ENCODE peak calls at places on chromosomes 1 and 21, in six cellular contexts. L is astrocyte; C is prostate gland; Y is AG04450; H is effector memory CD4-positive, alpha-beta T cell; V is tibial artery. I is an unnamed sample. For H3K9me3, the result is how much of the 10 kb centered on the place peaks cover.

GRCh38 chr1:74467786-74468377 is 44.5 kb downstream of the LRRC53 start:
- DNase-seq in C (no peak), H (no peak), Y (no peak), V (no peak), L (no peak), I (no peak)

GRCh38 chr1:83769594-83770321 is 229.2 kb downstream of the TTLL7 start:
- DNase-seq in Y (no peak), H (no peak), L (no peak), C (no peak), V (no peak), I (no peak)

GRCh38 chr1:232432313-232432712 is 197.6 kb downstream of the SIPA1L2 start:
- DNase-seq in C (no peak), H (no peak), Y (no peak), L (no peak), V (no peak), I (no peak)

GRCh38 chr1:94258873-94259331 is 21.5 kb upstream of the ARHGAP29 start:
- DNase-seq in L (peak), V (peak), H (no peak), C (peak), Y (peak), I (no peak)

GRCh38 chr1:201714542-201715276 is 114.2 kb upstream of the IPO9 start:
- DNase-seq in C (no peak), L (peak), V (peak), H (no peak), Y (peak), I (no peak)

GRCh38 chr1:41599912-41600311 is 115.4 kb upstream of the EDN2 start:
- DNase-seq in H (no peak), L (no peak), Y (no peak), C (no peak), V (no peak), I (no peak)

GRCh38 chr1:36481091-36481490 is 1.6 kb downstream of the CSF3R start:
- DNase-seq in H (no peak), Y (no peak), C (no peak), V (no peak), L (no peak), I (no peak)

GRCh38 chr1:64624859-64625258 is 120.0 kb upstream of the RAVER2 start:
- DNase-seq in L (peak), C (no peak), Y (no peak), H (no peak), V (no peak), I (no peak)

GRCh38 chr1:39671793-39672550 is at the start of gene NT5C1A:
- DNase-seq in H (no peak), V (no peak), L (no peak), C (no peak), Y (no peak), I (no peak)

GRCh38 chr1:8666394-8667167 is 150.9 kb downstream of the RERE start:
- DNase-seq in H (no peak), Y (no peak), L (no peak), C (no peak), V (no peak), I (no peak)

GRCh38 chr1:19038096-19038495 is 81.6 kb upstream of the IFFO2 start:
- DNase-seq in Y (no peak), C (no peak), H (no peak), V (no peak), L (no peak), I (no peak)

GRCh38 chr1:112803906-112804762 is 89.0 kb upstream of the PPM1J start:
- DNase-seq in Y (peak), H (no peak), V (peak), L (peak), C (peak), I (no peak)

GRCh38 chr21:44802396-44803153 is 955 bp upstream of the UBE2G2 start:
- DNase-seq in C (no peak), L (no peak), V (no peak), Y (no peak), H (no peak), I (no peak)

GRCh38 chr1:6384962-6385672 is 8.4 kb downstream of the ACOT7 start:
- DNase-seq in V (no peak), H (no peak), C (peak), Y (no peak), L (no peak), I (no peak)

GRCh38 chr1:21490774-21491482 is 18.3 kb upstream of the ALPL start:
- DNase-seq in Y (no peak), C (no peak), L (peak), V (no peak), H (no peak), I (no peak)

GRCh38 chr1:44811714-44812151 is 3.4 kb downstream of the BTBD19 start:
- DNase-seq in C (no peak), L (peak), V (peak), H (no peak), Y (peak), I (no peak)

GRCh38 chr1:21335750-21336168 is 45.5 kb upstream of the ECE1 start:
- DNase-seq in V (no peak), L (no peak), H (no peak), Y (no peak), C (no peak), I (no peak)

GRCh38 chr1:55309786-55310516 is 94.8 kb upstream of the USP24 start:
- DNase-seq in Y (no peak), C (no peak), H (no peak), V (no peak), L (no peak), I (no peak)

GRCh38 chr1:168763031-168763430 is 34.0 kb upstream of the DPT start:
- DNase-seq in V (no peak), L (peak), Y (no peak), C (no peak), H (no peak), I (no peak)

GRCh38 chr1:193767891-193768290 is 581.5 kb upstream of the B3GALT2 start:
- DNase-seq in C (no peak), Y (no peak), H (no peak), V (no peak), L (no peak), I (no peak)

GRCh38 chr1:5585256-5585655 is 407.0 kb downstream of the NPHP4 start:
- DNase-seq in L (no peak), Y (no peak), H (no peak), V (no peak), C (no peak), I (no peak)

GRCh38 chr1:150233359-150234308 is 2.3 kb downstream of the ANP32E start:
- DNase-seq in C (peak), V (peak), Y (no peak), H (no peak), L (no peak), I (no peak)

GRCh38 chr1:33426906-33427305 is 4.0 kb downstream of the PHC2 start:
- DNase-seq in V (no peak), C (no peak), Y (no peak), L (no peak), H (no peak), I (no peak)

GRCh38 chr1:94801919-94802546 is 18.1 kb upstream of the SLC44A3 start:
- DNase-seq in C (peak), V (no peak), H (no peak), L (peak), Y (peak), I (no peak)

GRCh38 chr1:163922743-163923186 is 601.0 kb downstream of the NUF2 start:
- DNase-seq in Y (no peak), H (no peak), L (no peak), V (no peak), C (no peak), I (no peak)

GRCh38 chr1:188782220-188782841 is 1695.3 kb downstream of the BRINP3 start:
- DNase-seq in Y (peak), L (peak), V (no peak), H (no peak), C (no peak), I (no peak)

GRCh38 chr1:217713223-217713622 is 82.1 kb downstream of the SPATA17 start:
- DNase-seq in V (no peak), Y (no peak), C (no peak), H (no peak), L (peak), I (no peak)

DNA sequence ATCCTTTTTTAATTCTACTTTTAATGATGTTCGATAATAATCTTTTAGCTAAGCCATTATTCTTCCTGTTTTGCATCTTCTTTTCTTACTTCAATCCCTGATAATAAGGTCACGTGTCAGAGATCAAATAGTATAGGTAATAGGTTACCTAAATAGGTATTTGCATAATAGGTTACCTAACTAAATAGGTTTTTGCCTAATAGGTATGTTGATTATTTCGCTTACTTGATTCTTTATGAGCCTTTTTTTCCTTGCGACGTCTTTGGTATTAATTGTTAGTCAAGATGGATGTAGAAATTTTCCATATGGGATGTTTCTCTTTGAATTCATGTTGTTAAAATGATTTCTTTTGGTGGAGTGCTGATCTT is 2.5 kb downstream of the GGPS1 start:
- DNase-seq in V (no peak), Y (no peak), C (no peak), H (no peak), L (no peak), I (no peak)
- H3K4me3 ChIP-seq in V (no peak), Y (no peak), C (no peak), H (peak), L (no peak), I (no peak)

DNA sequence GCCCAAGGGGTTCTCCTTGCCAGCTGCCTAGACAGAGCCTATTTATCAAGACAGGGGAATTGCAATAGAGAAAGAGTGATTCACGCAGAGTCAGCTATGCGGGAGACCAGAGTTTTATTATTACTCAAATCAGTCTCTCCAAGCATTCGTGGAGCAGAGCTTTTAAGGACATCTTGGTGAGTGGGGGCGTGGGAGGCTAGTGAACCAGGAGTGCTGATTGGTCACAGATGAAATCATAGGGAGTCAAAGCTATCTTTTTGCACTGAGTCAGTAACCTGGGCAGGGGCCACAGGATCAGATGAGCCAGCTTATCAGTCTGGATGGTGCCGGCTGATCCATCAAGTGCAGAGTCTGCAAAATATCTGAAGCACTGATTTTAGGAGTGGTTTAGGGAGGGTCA is 64.8 kb upstream of the MRPS6 start:
- DNase-seq in V (no peak), C (no peak), L (peak), H (no peak), Y (no peak), I (no peak)
- H3K9me3 ChIP-seq in V (under half), C (under half), L (under half), H (under half), Y (under half), I (under half)

GRCh38 chr1:13570924-13571323 is 12.7 kb upstream of the PDPN start:
- DNase-seq in L (no peak), C (no peak), H (no peak), V (no peak), Y (no peak), I (no peak)
- H3K4me3 ChIP-seq in L (no peak), C (no peak), H (no peak), V (no peak), Y (no peak), I (no peak)

GRCh38 chr21:9756677-9757076 is 764.7 kb upstream of the TPTE start:
- DNase-seq in C (no peak), V (no peak), Y (no peak), L (no peak), H (no peak), I (no peak)

GRCh38 chr21:9758888-9759287 is 762.5 kb upstream of the TPTE start:
- DNase-seq in L (no peak), C (no peak), H (no peak), V (no peak), Y (no peak), I (no peak)

GRCh38 chr21:9753943-9754342 is 767.4 kb upstream of the TPTE start:
- DNase-seq in Y (no peak), H (no peak), V (no peak), L (no peak), C (no peak), I (no peak)

GRCh38 chr21:9758141-9758540 is 763.2 kb upstream of the TPTE start:
- DNase-seq in Y (no peak), C (no peak), L (no peak), V (no peak), H (no peak), I (no peak)

GRCh38 chr21:9755611-9756010 is 765.8 kb upstream of the TPTE start:
- DNase-seq in H (no peak), V (no peak), C (no peak), Y (no peak), L (no peak), I (no peak)
- H3K9me3 ChIP-seq in H (under half), V (under half), C (under half), Y (half or more), L (under half), I (under half)

GRCh38 chr1:12185556-12186276 is 18.9 kb downstream of the TNFRSF1B start:
- DNase-seq in Y (no peak), V (no peak), H (no peak), L (no peak), C (no peak), I (no peak)
- H3K4me3 ChIP-seq in Y (no peak), V (no peak), H (no peak), L (no peak), C (no peak), I (no peak)